ENCODE peak calls at places on chromosomes 3 and 15, in six cellular contexts. R is H1, S is OCI-LY7, P is neuronal stem cell, G is HepG2, W is IMR-90. K is an unnamed sample. For H3K4me1, the result is how much of the 10 kb centered on the place peaks cover.

GRCh38 chr3:187015903-187016638 is 85.7 kb downstream of the ST6GAL1 start:
- DNase-seq in R (no peak), S (peak), P (no peak), G (no peak), W (no peak), K (no peak)

GRCh38 chr15:66004618-66005262 is 135.4 kb downstream of the RAB11A start:
- DNase-seq in R (no peak), S (peak), P (peak), G (peak), W (peak), K (no peak)

GRCh38 chr3:154885016-154885415 is 195.1 kb upstream of the MME start:
- DNase-seq in R (no peak), S (no peak), P (no peak), G (no peak), W (peak), K (no peak)

GRCh38 chr3:138434875-138435772 is 708 bp downstream of the ESYT3 start:
- DNase-seq in R (no peak), S (no peak), P (no peak), G (no peak), W (no peak), K (no peak)

GRCh38 chr3:197344582-197345318 is 46.3 kb upstream of the DLG1 start:
- DNase-seq in R (no peak), S (no peak), P (no peak), G (no peak), W (no peak), K (no peak)

GRCh38 chr3:122092460-122093165 is 37.5 kb downstream of the CD86 start:
- DNase-seq in R (no peak), S (peak), P (no peak), G (no peak), W (peak), K (no peak)

GRCh38 chr3:99544819-99545281 is 93.5 kb upstream of the COL8A1 start:
- DNase-seq in R (no peak), S (no peak), P (no peak), G (no peak), W (peak), K (no peak)

GRCh38 chr3:181727122-181728036 is 15.7 kb downstream of the SOX2 start:
- DNase-seq in R (no peak), S (peak), P (no peak), G (no peak), W (no peak), K (no peak)

GRCh38 chr3:8563597-8563996 is 62.0 kb downstream of the LMCD1 start:
- DNase-seq in R (no peak), S (no peak), P (no peak), G (no peak), W (no peak), K (no peak)
- H3K4me1 ChIP-seq in R (under half), S (under half), P (under half), G (under half), W (under half), K (under half)

GRCh38 chr3:195198424-195199346 is 72.3 kb downstream of the XXYLT1 start:
- DNase-seq in R (no peak), S (no peak), P (no peak), G (peak), W (no peak), K (no peak)
- H2AFZ ChIP-seq in R (no peak), S (no peak), P (no peak), G (no peak), W (peak), K (peak)

DNA sequence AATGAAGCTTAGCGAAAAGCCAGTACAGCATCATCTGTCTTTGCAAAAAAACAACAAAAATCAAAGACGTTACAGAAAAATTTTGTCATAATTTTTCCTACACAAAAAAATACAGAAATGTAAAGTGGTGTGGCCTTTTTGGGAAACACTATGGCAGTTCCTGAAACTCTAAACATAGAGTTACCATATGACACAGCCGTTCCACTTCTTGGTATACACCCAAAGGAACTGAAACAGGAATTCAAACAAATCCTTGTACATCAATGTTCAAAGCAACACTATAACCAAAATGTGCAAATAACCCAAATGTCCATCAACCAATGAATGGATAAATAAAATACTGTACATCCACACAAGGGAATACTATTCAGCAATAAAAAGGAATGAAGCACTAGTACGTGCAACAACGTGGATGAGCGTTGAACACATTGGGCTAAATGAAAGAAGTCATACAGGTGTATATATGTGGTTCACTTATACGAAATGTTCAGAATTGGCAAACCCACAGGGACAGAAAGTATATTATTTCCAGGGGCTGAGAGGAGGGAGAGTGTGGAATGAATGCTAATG is 46.8 kb downstream of the GLB1 start:
- DNase-seq in R (no peak), S (no peak), P (no peak), G (no peak), W (no peak), K (no peak)
- H3K4me1 ChIP-seq in R (under half), S (half or more), P (under half), G (under half), W (under half), K (under half)

DNA sequence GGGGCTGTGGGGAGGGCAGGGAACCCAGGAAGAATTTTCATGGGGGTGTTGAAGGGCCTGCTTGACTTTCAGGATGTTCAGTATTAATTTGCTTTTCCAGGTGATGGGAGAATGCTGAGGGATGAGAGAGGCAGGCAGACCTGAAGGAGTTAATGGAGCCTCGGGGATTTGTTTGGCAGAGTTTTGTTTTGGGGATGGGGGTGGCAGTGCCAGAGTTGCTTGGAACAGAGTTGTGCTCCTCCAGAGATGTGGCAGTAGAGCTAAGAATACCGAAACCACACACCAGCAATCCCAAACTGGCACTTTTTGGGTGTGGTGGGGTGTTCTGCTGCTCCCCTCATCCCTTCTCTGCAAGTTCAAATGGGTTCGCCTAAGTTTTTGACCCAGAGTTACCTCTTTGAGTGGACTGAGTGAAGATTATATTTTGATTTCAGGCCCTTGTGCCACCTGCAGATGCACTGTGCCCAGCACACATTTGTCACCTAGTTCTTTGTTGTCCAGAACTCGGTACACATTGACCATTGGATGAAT is 1.6 kb downstream of the BOC start:
- DNase-seq in R (no peak), S (no peak), P (no peak), G (no peak), W (no peak), K (no peak)
- H2AFZ ChIP-seq in R (no peak), S (no peak), P (peak), G (no peak), W (peak), K (peak)

GRCh38 chr3:129280183-129280582 is 1.5 kb downstream of the HMCES start:
- DNase-seq in R (no peak), S (no peak), P (no peak), G (no peak), W (no peak), K (no peak)
- H3K4me1 ChIP-seq in R (under half), S (half or more), P (under half), G (under half), W (under half), K (under half)

GRCh38 chr3:152944671-152945070 is 109.7 kb downstream of the P2RY1 start:
- DNase-seq in R (no peak), S (no peak), P (no peak), G (no peak), W (no peak), K (no peak)
- H2AFZ ChIP-seq in R (no peak), S (no peak), P (no peak), G (no peak), W (no peak), K (no peak)

DNA sequence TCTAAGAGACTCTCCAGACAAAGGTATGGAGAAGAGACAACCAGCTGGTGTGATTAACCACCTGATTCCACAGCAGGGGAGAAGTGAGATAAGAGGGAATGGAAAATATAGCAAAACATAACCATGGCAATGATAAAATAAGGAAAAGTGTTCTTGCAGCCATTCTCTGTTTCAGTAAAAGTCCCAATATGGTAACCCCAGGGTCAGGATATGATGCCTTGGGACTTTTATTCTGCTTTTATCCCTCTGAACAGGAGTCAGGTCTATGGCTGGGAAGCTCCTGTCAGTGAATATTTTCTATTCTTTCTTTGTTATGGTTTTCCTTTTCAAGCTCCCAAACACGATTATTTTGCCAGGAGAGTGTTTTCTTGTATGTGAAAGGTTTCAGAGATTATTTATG is 94.2 kb downstream of the SLC9A9 start:
- DNase-seq in R (no peak), S (no peak), P (no peak), G (no peak), W (no peak), K (no peak)
- H3K4me1 ChIP-seq in R (under half), S (under half), P (under half), G (under half), W (under half), K (under half)

DNA sequence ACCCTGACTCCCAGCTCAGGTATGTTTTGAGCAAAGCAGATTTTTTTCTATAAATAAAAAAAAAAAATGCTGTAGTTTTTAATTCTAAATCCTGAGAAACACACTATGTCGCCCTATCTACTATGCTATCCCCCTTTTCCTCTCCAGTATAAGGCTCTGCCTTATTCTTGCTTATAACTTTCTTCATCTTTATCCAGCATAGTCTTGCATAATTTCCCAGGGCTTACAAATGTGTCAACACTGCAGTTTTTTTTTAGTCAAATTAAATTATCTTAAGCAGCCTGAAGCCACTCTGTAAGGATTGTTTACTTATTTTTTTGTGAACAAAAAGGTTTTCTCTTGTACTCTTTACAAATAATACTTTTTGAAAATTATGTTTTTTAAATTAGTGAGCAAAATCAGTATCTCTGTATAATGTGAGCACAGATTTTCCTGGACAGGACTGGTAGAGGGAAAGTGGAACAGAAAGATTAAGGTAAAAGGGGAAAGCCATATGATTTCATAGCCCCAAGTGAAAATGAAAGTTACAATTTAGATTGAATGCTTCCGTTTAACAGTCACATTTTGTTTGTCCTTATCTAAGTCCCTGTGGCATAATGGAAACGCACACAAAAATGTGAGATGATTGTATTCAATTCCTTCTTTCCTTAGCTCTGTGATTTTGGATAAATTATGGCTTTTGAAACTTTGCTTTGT is 5.6 kb upstream of the PYDC2 start:
- DNase-seq in R (no peak), S (no peak), P (no peak), G (no peak), W (no peak), K (no peak)
- H2AFZ ChIP-seq in R (no peak), S (no peak), P (no peak), G (no peak), W (no peak), K (no peak)